ENCODE peak calls at places on chromosomes 7 and 10, in six cellular contexts. One of them, this sample, is unnamed.

GRCh38 chr7:44086627-44087026 is 4.3 kb upstream of the POLM start:
- DNase-seq in IMR-90: no peak
- DNase-seq in C1 segment of cervical spinal cord: no peak
- DNase-seq in HEK293T: no peak
- DNase-seq in glutamatergic neuron: no peak
- DNase-seq in PC-3: no peak
- DNase-seq in this sample: no peak

GRCh38 chr7:100571829-100572116 is 1.9 kb downstream of the SAP25 start:
- DNase-seq in PC-3: no peak
- DNase-seq in glutamatergic neuron: no peak
- DNase-seq in C1 segment of cervical spinal cord: no peak
- DNase-seq in IMR-90: no peak
- DNase-seq in HEK293T: no peak
- DNase-seq in this sample: no peak

GRCh38 chr7:142585425-142585824 is 163.8 kb upstream of the PRSS1 start:
- DNase-seq in IMR-90: no peak
- DNase-seq in C1 segment of cervical spinal cord: no peak
- DNase-seq in glutamatergic neuron: no peak
- DNase-seq in PC-3: no peak
- DNase-seq in HEK293T: no peak
- DNase-seq in this sample: no peak

GRCh38 chr7:133570321-133570720 is 317.4 kb downstream of the EXOC4 start:
- DNase-seq in PC-3: no peak
- DNase-seq in IMR-90: peak
- DNase-seq in C1 segment of cervical spinal cord: no peak
- DNase-seq in HEK293T: no peak
- DNase-seq in glutamatergic neuron: no peak
- DNase-seq in this sample: no peak

GRCh38 chr7:76326646-76327233 is 24.3 kb downstream of the HSPB1 start:
- DNase-seq in HEK293T: no peak
- DNase-seq in IMR-90: peak
- DNase-seq in C1 segment of cervical spinal cord: no peak
- DNase-seq in PC-3: peak
- DNase-seq in glutamatergic neuron: no peak
- DNase-seq in this sample: no peak

GRCh38 chr10:131731780-131732630 is 168.8 kb upstream of the PPP2R2D start:
- DNase-seq in C1 segment of cervical spinal cord: no peak
- DNase-seq in IMR-90: no peak
- DNase-seq in PC-3: no peak
- DNase-seq in glutamatergic neuron: no peak
- DNase-seq in HEK293T: no peak
- DNase-seq in this sample: no peak

GRCh38 chr7:34823650-34824258 is 165.7 kb downstream of the NPSR1 start:
- DNase-seq in C1 segment of cervical spinal cord: peak
- DNase-seq in PC-3: peak
- DNase-seq in glutamatergic neuron: peak
- DNase-seq in IMR-90: peak
- DNase-seq in HEK293T: peak
- DNase-seq in this sample: no peak

GRCh38 chr10:24944512-24945255 is 7.7 kb downstream of the PRTFDC1 start:
- DNase-seq in C1 segment of cervical spinal cord: no peak
- DNase-seq in glutamatergic neuron: no peak
- DNase-seq in HEK293T: no peak
- DNase-seq in PC-3: peak
- DNase-seq in IMR-90: peak
- DNase-seq in this sample: no peak

GRCh38 chr7:149455175-149455950 is 5.5 kb downstream of the ZNF777 start:
- DNase-seq in HEK293T: no peak
- DNase-seq in glutamatergic neuron: no peak
- DNase-seq in C1 segment of cervical spinal cord: no peak
- DNase-seq in PC-3: no peak
- DNase-seq in IMR-90: no peak
- DNase-seq in this sample: no peak

GRCh38 chr10:10797467-10797866 is 220.2 kb upstream of the CELF2 start:
- DNase-seq in IMR-90: no peak
- DNase-seq in HEK293T: no peak
- DNase-seq in PC-3: no peak
- DNase-seq in glutamatergic neuron: no peak
- DNase-seq in C1 segment of cervical spinal cord: no peak
- DNase-seq in this sample: peak

GRCh38 chr7:87852306-87852705 is 23.9 kb downstream of the SLC25A40 start:
- DNase-seq in C1 segment of cervical spinal cord: no peak
- DNase-seq in IMR-90: no peak
- DNase-seq in glutamatergic neuron: no peak
- DNase-seq in PC-3: no peak
- DNase-seq in HEK293T: no peak
- DNase-seq in this sample: no peak

This sample was measured in retina.